ENCODE peak calls at places on chromosomes 16 and 17, in ten cellular contexts. O, Z, C, L, A, R, I, M, H and Q are unnamed samples.

GRCh38 chr17:82291582-82292250 is 18.2 kb upstream of the CSNK1D start:
- DNase-seq in O (no peak), Z (no peak), C (no peak), L (no peak), A (no peak), R (no peak), I (no peak), M (no peak), H (no peak), Q (no peak)

GRCh38 chr17:34519286-34519685 is 60.1 kb upstream of the TMEM132E start:
- DNase-seq in O (no peak), Z (no peak), C (peak), L (no peak), A (no peak), R (no peak), I (no peak), M (no peak), H (no peak), Q (no peak)

GRCh38 chr16:71929048-71929447 is 33.7 kb downstream of the IST1 start:
- DNase-seq in O (no peak), Z (no peak), C (peak), L (no peak), A (peak), R (no peak), I (no peak), M (no peak), H (peak), Q (no peak)

GRCh38 chr17:61593404-61593803 is 2.4 kb upstream of the NACA2 start:
- DNase-seq in O (no peak), Z (no peak), C (no peak), L (no peak), A (no peak), R (no peak), I (no peak), M (no peak), H (no peak), Q (no peak)

GRCh38 chr17:44267818-44268490 is at the start of gene SLC4A1:
- DNase-seq in O (no peak), Z (no peak), C (no peak), L (no peak), A (no peak), R (no peak), I (no peak), M (no peak), H (no peak), Q (no peak)

GRCh38 chr17:77281024-77281903 is 140.5 kb downstream of the SEC14L1 start:
- DNase-seq in O (no peak), Z (peak), C (no peak), L (no peak), A (peak), R (peak), I (peak), M (peak), H (peak), Q (peak)

GRCh38 chr16:28210979-28211505 is 723 bp downstream of the XPO6 start:
- DNase-seq in O (peak), Z (peak), C (peak), L (no peak), A (peak), R (peak), I (peak), M (peak), H (peak), Q (peak)

GRCh38 chr16:11964761-11965539 is at the start of gene TNFRSF17:
- DNase-seq in O (no peak), Z (no peak), C (no peak), L (peak), A (peak), R (no peak), I (no peak), M (no peak), H (no peak), Q (no peak)

GRCh38 chr16:693364-693763 is 3.2 kb upstream of the WDR24 start:
- DNase-seq in O (no peak), Z (no peak), C (no peak), L (no peak), A (no peak), R (no peak), I (no peak), M (no peak), H (no peak), Q (no peak)

GRCh38 chr17:2482218-2482617 is 29.5 kb downstream of the METTL16 start:
- DNase-seq in O (no peak), Z (no peak), C (peak), L (no peak), A (no peak), R (no peak), I (no peak), M (no peak), H (no peak), Q (no peak)

GRCh38 chr17:36550491-36551417 is 6.0 kb downstream of the GGNBP2 start:
- DNase-seq in O (no peak), Z (no peak), C (no peak), L (peak), A (no peak), R (no peak), I (no peak), M (no peak), H (no peak), Q (no peak)

GRCh38 chr17:77579717-77580116 is 378.8 kb upstream of the TNRC6C start:
- DNase-seq in O (no peak), Z (no peak), C (no peak), L (no peak), A (no peak), R (no peak), I (no peak), M (no peak), H (no peak), Q (no peak)

GRCh38 chr17:73269791-73270190 is 8.1 kb upstream of the CPSF4L start:
- DNase-seq in O (no peak), Z (no peak), C (no peak), L (no peak), A (no peak), R (no peak), I (no peak), M (no peak), H (no peak), Q (no peak)

GRCh38 chr16:75550211-75550662 is 5.8 kb downstream of the TMEM231 start:
- DNase-seq in O (peak), Z (no peak), C (peak), L (peak), A (peak), R (peak), I (no peak), M (no peak), H (peak), Q (peak)

GRCh38 chr17:45038771-45039634 is 12.4 kb downstream of the DCAKD start:
- DNase-seq in O (peak), Z (no peak), C (no peak), L (no peak), A (no peak), R (no peak), I (no peak), M (peak), H (no peak), Q (no peak)

GRCh38 chr16:88062341-88062861 is 111.2 kb downstream of the BANP start:
- DNase-seq in O (peak), Z (no peak), C (no peak), L (no peak), A (no peak), R (no peak), I (no peak), M (peak), H (peak), Q (no peak)

GRCh38 chr16:89027281-89027680 is 50.3 kb upstream of the CBFA2T3 start:
- DNase-seq in O (no peak), Z (no peak), C (no peak), L (no peak), A (no peak), R (no peak), I (no peak), M (no peak), H (no peak), Q (no peak)

GRCh38 chr17:80725532-80725931 is 180.9 kb downstream of the RPTOR start:
- DNase-seq in O (no peak), Z (no peak), C (no peak), L (no peak), A (no peak), R (no peak), I (no peak), M (no peak), H (no peak), Q (no peak)

GRCh38 chr17:59963738-59964454 is 644 bp downstream of the RNFT1 start:
- DNase-seq in O (peak), Z (peak), C (peak), L (no peak), A (peak), R (peak), I (peak), M (no peak), H (peak), Q (peak)

GRCh38 chr17:13228225-13228624 is 210.4 kb upstream of the ELAC2 start:
- DNase-seq in O (no peak), Z (no peak), C (no peak), L (no peak), A (no peak), R (no peak), I (no peak), M (no peak), H (no peak), Q (no peak)

GRCh38 chr17:20315321-20315720 is 152.0 kb downstream of the LGALS9B start:
- DNase-seq in O (no peak), Z (no peak), C (no peak), L (no peak), A (no peak), R (no peak), I (no peak), M (no peak), H (no peak), Q (no peak)

GRCh38 chr16:53898993-53899392 is 195.0 kb downstream of the FTO start:
- DNase-seq in O (no peak), Z (no peak), C (no peak), L (no peak), A (no peak), R (no peak), I (no peak), M (no peak), H (no peak), Q (no peak)

GRCh38 chr16:24610421-24610765 is 71.0 kb downstream of the RBBP6 start:
- DNase-seq in O (peak), Z (no peak), C (peak), L (no peak), A (peak), R (no peak), I (peak), M (peak), H (no peak), Q (no peak)

GRCh38 chr16:19289805-19290490 is 4.4 kb downstream of the CLEC19A start:
- DNase-seq in O (no peak), Z (no peak), C (no peak), L (no peak), A (no peak), R (no peak), I (no peak), M (no peak), H (no peak), Q (no peak)

GRCh38 chr17:57570740-57571344 is 174.3 kb downstream of the CCDC182 start:
- DNase-seq in O (no peak), Z (no peak), C (no peak), L (no peak), A (no peak), R (no peak), I (no peak), M (no peak), H (no peak), Q (no peak)

GRCh38 chr17:82598256-82599011 is 49.8 kb downstream of the WDR45B start:
- DNase-seq in O (no peak), Z (no peak), C (no peak), L (no peak), A (no peak), R (no peak), I (no peak), M (no peak), H (no peak), Q (no peak)

GRCh38 chr16:11586856-11587642 is at the start of gene LITAF:
- DNase-seq in O (peak), Z (peak), C (no peak), L (no peak), A (peak), R (no peak), I (peak), M (peak), H (peak), Q (peak)

GRCh38 chr16:57803413-57803990 is 1.2 kb upstream of the KIFC3 start:
- DNase-seq in O (no peak), Z (no peak), C (no peak), L (no peak), A (no peak), R (no peak), I (no peak), M (no peak), H (peak), Q (no peak)

GRCh38 chr17:55588446-55588845 is 77.2 kb upstream of the SMIM36 start:
- DNase-seq in O (no peak), Z (no peak), C (peak), L (no peak), A (no peak), R (no peak), I (no peak), M (no peak), H (no peak), Q (no peak)

GRCh38 chr17:73580311-73580710 is 63.9 kb downstream of the SDK2 start:
- DNase-seq in O (no peak), Z (no peak), C (no peak), L (no peak), A (no peak), R (no peak), I (no peak), M (no peak), H (no peak), Q (no peak)

GRCh38 chr16:89096768-89097527 is 3.3 kb downstream of the ACSF3 start:
- DNase-seq in O (no peak), Z (peak), C (no peak), L (no peak), A (no peak), R (no peak), I (no peak), M (no peak), H (no peak), Q (no peak)

GRCh38 chr17:1058423-1059130 is 61.6 kb downstream of the TIMM22 start:
- DNase-seq in O (no peak), Z (peak), C (peak), L (no peak), A (peak), R (no peak), I (peak), M (no peak), H (peak), Q (peak)
- TF ChIP-seq CTCF in O (no peak), Z (peak), C (peak), L (peak), A (peak), R (no peak), I (peak), M (no peak), H (peak), Q (peak)

GRCh38 chr17:78904371-78904770 is 1.4 kb upstream of the CEP295NL start:
- DNase-seq in O (no peak), Z (no peak), C (no peak), L (no peak), A (no peak), R (no peak), I (no peak), M (no peak), H (no peak), Q (no peak)

GRCh38 chr17:78908426-78908825 is 5.4 kb upstream of the CEP295NL start:
- DNase-seq in O (no peak), Z (no peak), C (no peak), L (no peak), A (no peak), R (no peak), I (peak), M (no peak), H (no peak), Q (no peak)

GRCh38 chr17:78903101-78903779 is at the start of gene CEP295NL:
- DNase-seq in O (no peak), Z (no peak), C (no peak), L (no peak), A (no peak), R (no peak), I (no peak), M (no peak), H (peak), Q (no peak)

GRCh38 chr17:78901806-78902205 is 1.2 kb downstream of the CEP295NL start:
- DNase-seq in O (no peak), Z (no peak), C (no peak), L (no peak), A (no peak), R (no peak), I (no peak), M (no peak), H (no peak), Q (no peak)

GRCh38 chr17:78905111-78905510 is 2.1 kb upstream of the CEP295NL start:
- DNase-seq in O (no peak), Z (no peak), C (no peak), L (no peak), A (no peak), R (no peak), I (no peak), M (no peak), H (no peak), Q (no peak)
- TF ChIP-seq POLR2A in O (no peak), Z (no peak), C (no peak), L (no peak), A (no peak), R (no peak), I (no peak), M (no peak), H (no peak), Q (no peak)

GRCh38 chr16:67667434-67667816 is 811 bp downstream of the C16orf86 start:
- DNase-seq in O (no peak), Z (no peak), C (no peak), L (no peak), A (no peak), R (no peak), I (no peak), M (no peak), H (no peak), Q (no peak)

GRCh38 chr16:67664871-67665270 is 1.7 kb downstream of the ENKD1 start:
- DNase-seq in O (no peak), Z (no peak), C (no peak), L (no peak), A (no peak), R (no peak), I (peak), M (no peak), H (no peak), Q (no peak)

GRCh38 chr16:67665598-67665997 is 952 bp downstream of the ENKD1 start:
- DNase-seq in O (no peak), Z (no peak), C (no peak), L (no peak), A (no peak), R (no peak), I (no peak), M (no peak), H (no peak), Q (no peak)

GRCh38 chr16:67666538-67667433 is at the start of the genes C16orf86 and ENKD1:
- DNase-seq in O (peak), Z (peak), C (peak), L (no peak), A (peak), R (peak), I (peak), M (peak), H (peak), Q (peak)

DNA sequence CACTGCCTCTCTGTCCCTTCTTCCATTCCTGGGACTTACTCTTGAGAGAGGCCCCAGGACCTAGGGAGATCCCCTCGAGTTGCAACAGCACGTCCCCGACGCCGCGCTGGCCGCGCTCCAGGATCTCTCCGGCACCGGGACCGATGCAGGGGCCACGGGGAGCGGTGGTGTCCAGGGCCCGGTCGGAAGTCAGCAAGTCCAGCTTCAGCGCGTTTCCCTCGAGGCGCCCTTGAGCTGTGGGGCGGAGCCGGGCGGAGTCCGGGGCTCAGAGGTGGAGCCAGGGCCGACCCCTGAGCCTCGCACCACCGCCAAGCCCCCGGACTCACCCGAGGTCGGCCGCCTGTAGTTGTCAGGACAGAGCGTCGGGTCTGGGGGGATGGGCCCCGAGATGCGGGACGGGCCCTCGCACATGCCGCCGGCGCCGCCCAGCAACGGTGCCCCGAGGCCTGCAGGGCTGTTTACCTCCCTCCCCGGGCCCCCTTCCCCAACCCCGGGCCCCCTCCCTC is 465 bp downstream of the ENKD1 start:
- DNase-seq in O (no peak), Z (no peak), C (peak), L (no peak), A (peak), R (no peak), I (peak), M (peak), H (peak), Q (peak)
- TF ChIP-seq CTCF in O (no peak), Z (no peak), C (no peak), L (no peak), A (no peak), R (no peak), I (no peak), M (no peak), H (no peak), Q (no peak)

GRCh38 chr17:17591408-17592265 is at the start of gene PEMT:
- DNase-seq in O (peak), Z (peak), C (peak), L (peak), A (peak), R (peak), I (peak), M (peak), H (peak), Q (peak)
- TF ChIP-seq POLR2A in O (peak), Z (no peak), C (peak), L (peak), A (peak), R (no peak), I (peak), M (peak), H (peak), Q (peak)

GRCh38 chr17:7323731-7324437 is 5.3 kb downstream of the NEURL4 start:
- DNase-seq in O (no peak), Z (peak), C (peak), L (no peak), A (peak), R (peak), I (peak), M (peak), H (no peak), Q (no peak)

GRCh38 chr17:7322520-7323194 is 6.5 kb downstream of the NEURL4 start:
- DNase-seq in O (no peak), Z (no peak), C (no peak), L (no peak), A (no peak), R (no peak), I (no peak), M (no peak), H (no peak), Q (no peak)

GRCh38 chr17:7325031-7325528 is 4.1 kb downstream of the NEURL4 start:
- DNase-seq in O (no peak), Z (no peak), C (no peak), L (no peak), A (no peak), R (no peak), I (no peak), M (no peak), H (no peak), Q (no peak)

GRCh38 chr17:7326186-7326585 is 2.9 kb downstream of the NEURL4 start:
- DNase-seq in O (no peak), Z (no peak), C (no peak), L (no peak), A (no peak), R (no peak), I (no peak), M (no peak), H (no peak), Q (no peak)

DNA sequence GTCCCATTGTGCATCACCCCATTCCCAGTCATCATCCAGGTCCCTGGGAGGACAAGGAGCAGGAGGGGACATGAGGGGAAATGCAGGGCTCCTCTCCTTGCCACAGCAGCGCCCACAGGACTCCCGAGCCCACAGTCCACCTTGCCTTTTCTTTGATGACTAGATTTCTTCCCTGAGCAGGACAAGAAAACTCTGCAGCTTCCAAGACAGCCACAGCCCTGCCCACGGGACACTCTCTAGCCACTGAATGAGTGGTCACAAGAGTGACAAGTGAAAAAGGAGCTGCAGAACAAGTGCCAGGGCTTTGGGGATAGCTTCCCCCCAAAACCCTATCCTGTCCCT is 4.7 kb downstream of the NEURL4 start:
- DNase-seq in O (no peak), Z (no peak), C (no peak), L (no peak), A (no peak), R (no peak), I (no peak), M (no peak), H (no peak), Q (no peak)
- TF ChIP-seq CTCF in O (no peak), Z (no peak), C (no peak), L (no peak), A (no peak), R (no peak), I (no peak), M (no peak), H (no peak), Q (no peak)

GRCh38 chr16:2465653-2466415 is 5.3 kb upstream of the NTN3 start:
- DNase-seq in O (no peak), Z (no peak), C (no peak), L (no peak), A (no peak), R (no peak), I (no peak), M (no peak), H (no peak), Q (no peak)
- TF ChIP-seq POLR2A in O (no peak), Z (no peak), C (no peak), L (no peak), A (no peak), R (no peak), I (no peak), M (no peak), H (no peak), Q (no peak)

GRCh38 chr16:85253127-85253941 is 141.1 kb upstream of the CIBAR2 start:
- DNase-seq in O (no peak), Z (peak), C (peak), L (no peak), A (peak), R (no peak), I (peak), M (peak), H (peak), Q (peak)
- TF ChIP-seq CTCF in O (peak), Z (peak), C (peak), L (peak), A (peak), R (no peak), I (peak), M (peak), H (peak), Q (peak)

GRCh38 chr17:30104575-30105339 is 11.9 kb upstream of the NSRP1 start:
- DNase-seq in O (peak), Z (peak), C (peak), L (peak), A (peak), R (peak), I (peak), M (peak), H (peak), Q (peak)
- TF ChIP-seq POLR2A in O (no peak), Z (no peak), C (no peak), L (no peak), A (no peak), R (no peak), I (peak), M (no peak), H (no peak), Q (no peak)